ENCODE peak calls at places on chromosomes 5 and 9, in nine cellular contexts. B is IMR-90, W is uterus, Q is ovary, P is esophagus squamous epithelium, J is transverse colon, S is HCT116, H is NB4, K is breast epithelium. T is an unnamed sample.

GRCh38 chr9:5718296-5719032 is 89.6 kb downstream of the RIC1 start:
- DNase-seq in B (peak), Q (no peak), P (no peak), K (no peak), W (no peak), H (no peak), S (no peak), J (no peak), T (no peak)

GRCh38 chr5:9480499-9480898 is 65.4 kb downstream of the SEMA5A start:
- DNase-seq in B (no peak), J (no peak), H (no peak), K (no peak), Q (no peak), P (no peak), W (no peak), S (no peak), T (no peak)

GRCh38 chr9:34707130-34707529 is 2.8 kb downstream of the CCL21 start:
- DNase-seq in J (no peak), W (no peak), Q (no peak), H (no peak), S (no peak), B (no peak), P (no peak), K (no peak), T (no peak)

GRCh38 chr5:123776761-123777160 is 264.8 kb downstream of the CSNK1G3 start:
- DNase-seq in P (no peak), S (no peak), Q (no peak), B (peak), K (no peak), J (no peak), H (no peak), W (no peak), T (no peak)

GRCh38 chr9:94639045-94639995 is at the start of gene FBP1:
- DNase-seq in Q (peak), W (no peak), H (peak), B (no peak), S (no peak), P (no peak), J (peak), K (no peak), T (peak)

GRCh38 chr9:121842612-121842978 is 191.2 kb downstream of the DAB2IP start:
- DNase-seq in K (no peak), P (no peak), H (no peak), B (peak), Q (no peak), S (no peak), J (no peak), W (no peak), T (no peak)

GRCh38 chr5:180358694-180359093 is 5.6 kb upstream of the GFPT2 start:
- DNase-seq in Q (no peak), P (no peak), S (no peak), H (no peak), K (no peak), B (no peak), W (no peak), J (no peak), T (no peak)

GRCh38 chr5:120228262-120229031 is 235.7 kb upstream of the PRR16 start:
- DNase-seq in H (peak), K (no peak), P (no peak), Q (no peak), B (no peak), S (peak), J (no peak), W (no peak), T (no peak)

GRCh38 chr9:86274821-86275643 is 7.3 kb downstream of the ISCA1 start:
- DNase-seq in K (no peak), Q (no peak), J (no peak), B (no peak), W (no peak), P (no peak), S (no peak), H (no peak), T (no peak)

GRCh38 chr9:86279839-86280238 is 2.5 kb downstream of the ISCA1 start:
- DNase-seq in Q (no peak), K (no peak), W (no peak), B (no peak), J (no peak), H (no peak), P (no peak), S (no peak), T (no peak)

GRCh38 chr9:86277072-86277471 is 5.3 kb downstream of the ISCA1 start:
- DNase-seq in W (no peak), P (no peak), K (no peak), H (no peak), S (no peak), Q (no peak), B (no peak), J (no peak), T (no peak)

GRCh38 chr9:86272221-86272620 is 10.1 kb downstream of the ISCA1 start:
- DNase-seq in J (no peak), W (no peak), S (no peak), Q (no peak), P (no peak), B (no peak), H (no peak), K (no peak), T (no peak)

DNA sequence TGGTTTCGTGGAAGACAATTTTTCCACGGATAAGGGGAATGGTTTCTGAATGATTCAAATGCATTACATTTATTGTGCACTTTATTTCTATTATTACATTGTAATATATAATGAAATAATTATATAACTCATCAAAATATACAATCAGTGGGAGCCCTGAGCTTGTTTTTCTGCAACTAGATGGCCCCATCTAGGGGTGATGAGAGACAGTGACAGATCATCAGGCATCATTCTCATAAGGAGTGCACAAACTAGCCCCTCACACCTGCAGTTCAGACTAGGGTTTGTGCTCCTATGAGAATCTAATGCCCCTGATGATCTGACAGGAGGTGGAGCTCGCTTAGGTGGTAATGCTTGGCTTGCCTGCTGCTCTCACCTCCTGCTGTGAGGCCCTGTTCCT is 6.4 kb downstream of the ISCA1 start:
- DNase-seq in Q (no peak), W (no peak), P (no peak), H (peak), S (no peak), B (no peak), J (no peak), K (no peak), T (no peak)
- H3K4me3 ChIP-seq in Q (no peak), W (no peak), P (no peak), H (no peak), S (no peak), B (no peak), J (no peak), K (no peak), T (no peak)

GRCh38 chr9:112061152-112061740 is 113.9 kb downstream of the SUSD1 start:
- DNase-seq in P (peak), K (peak), S (peak), Q (no peak), H (peak), B (peak), J (peak), W (peak), T (no peak)
- TF ChIP-seq POLR2A in P (no peak), K (no peak), S (no peak), Q (no peak), H (no peak), B (peak), J (peak), W (no peak), T (no peak)

GRCh38 chr9:33374190-33374589 is 28.2 kb downstream of the AQP7 start:
- DNase-seq in H (no peak), S (no peak), B (no peak), W (no peak), Q (no peak), K (no peak), J (no peak), P (no peak), T (no peak)

GRCh38 chr9:33375841-33376321 is 26.5 kb downstream of the AQP7 start:
- DNase-seq in P (no peak), S (no peak), J (no peak), B (no peak), W (peak), H (no peak), K (no peak), Q (no peak), T (peak)

GRCh38 chr9:33375238-33375840 is 27.0 kb downstream of the AQP7 start:
- DNase-seq in H (no peak), S (peak), K (no peak), B (peak), W (no peak), P (no peak), J (no peak), Q (no peak), T (no peak)

GRCh38 chr9:33372900-33373299 is 29.5 kb downstream of the AQP7 start:
- DNase-seq in S (no peak), Q (no peak), P (no peak), W (no peak), J (no peak), H (no peak), B (no peak), K (no peak), T (no peak)

GRCh38 chr9:33374634-33375237 is 27.6 kb downstream of the AQP7 start:
- DNase-seq in S (peak), B (peak), J (peak), W (peak), Q (peak), H (peak), P (peak), K (peak), T (peak)
- H3K4me3 ChIP-seq in S (peak), B (no peak), J (no peak), W (no peak), Q (no peak), H (no peak), P (no peak), K (peak), T (no peak)

GRCh38 chr5:132477784-132478497 is 12.6 kb downstream of the IRF1 start:
- DNase-seq in J (peak), S (no peak), H (no peak), B (no peak), Q (peak), K (no peak), P (no peak), W (no peak), T (no peak)
- TF ChIP-seq POLR2A in J (peak), S (no peak), H (no peak), B (peak), Q (no peak), K (no peak), P (no peak), W (no peak), T (no peak)

DNA sequence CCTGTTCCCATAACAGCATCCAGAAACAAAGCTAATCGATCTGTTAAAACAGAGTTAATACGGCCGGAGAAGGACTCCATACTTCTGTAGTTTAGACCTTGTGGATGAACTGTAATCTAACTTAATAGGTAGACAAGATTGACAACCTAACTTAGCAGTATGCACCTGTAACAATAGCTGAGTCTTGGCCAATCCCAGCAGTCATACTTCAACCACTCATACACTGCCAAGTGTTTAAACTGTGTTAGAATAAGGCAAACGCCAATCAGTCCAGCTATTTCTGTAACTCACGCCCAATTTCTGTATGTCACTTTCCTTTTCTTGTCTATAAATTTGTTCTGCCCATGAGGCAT is 33.7 kb upstream of the MACIR start:
- DNase-seq in P (no peak), K (no peak), W (no peak), Q (no peak), H (no peak), S (peak), B (no peak), J (no peak), T (no peak)
- H3K4me3 ChIP-seq in P (no peak), K (no peak), W (no peak), Q (no peak), H (no peak), S (no peak), B (no peak), J (no peak), T (no peak)

GRCh38 chr9:18666348-18666747 is 192.4 kb downstream of the ADAMTSL1 start:
- DNase-seq in J (no peak), H (no peak), S (no peak), K (no peak), Q (no peak), P (no peak), W (no peak), B (peak), T (no peak)
- TF ChIP-seq POLR2A in J (no peak), H (no peak), S (no peak), K (no peak), Q (no peak), P (no peak), W (no peak), B (no peak), T (no peak)

T was measured in body of pancreas.